ENCODE peak calls at places on chromosomes 16 and 17, in seven cellular contexts. One of them, this sample, is unnamed.

GRCh38 chr16:56241596-56241995 is 50.3 kb downstream of the GNAO1 start:
- DNase-seq in choroid plexus epithelial cell: no peak
- DNase-seq in GM06990: no peak
- DNase-seq in Caco-2: no peak
- DNase-seq in AG10803: no peak
- DNase-seq in mesendoderm: no peak
- DNase-seq in A549: no peak
- DNase-seq in this sample: peak

GRCh38 chr17:4715071-4715749 is 4.8 kb downstream of the ARRB2 start:
- DNase-seq in mesendoderm: no peak
- DNase-seq in GM06990: no peak
- DNase-seq in A549: no peak
- DNase-seq in choroid plexus epithelial cell: no peak
- DNase-seq in Caco-2: no peak
- DNase-seq in AG10803: no peak
- DNase-seq in this sample: no peak

GRCh38 chr16:57264381-57264780 is 19.3 kb downstream of the ARL2BP start:
- DNase-seq in Caco-2: no peak
- DNase-seq in GM06990: no peak
- DNase-seq in choroid plexus epithelial cell: no peak
- DNase-seq in AG10803: no peak
- DNase-seq in mesendoderm: no peak
- DNase-seq in A549: no peak
- DNase-seq in this sample: no peak

GRCh38 chr16:46607529-46607928 is 13.7 kb downstream of the SHCBP1 start:
- DNase-seq in A549: peak
- DNase-seq in choroid plexus epithelial cell: peak
- DNase-seq in mesendoderm: peak
- DNase-seq in GM06990: no peak
- DNase-seq in Caco-2: no peak
- DNase-seq in AG10803: peak
- DNase-seq in this sample: no peak

GRCh38 chr16:73212431-73212830 is 164.5 kb upstream of the ZFHX3 start:
- DNase-seq in A549: no peak
- DNase-seq in choroid plexus epithelial cell: no peak
- DNase-seq in mesendoderm: no peak
- DNase-seq in Caco-2: no peak
- DNase-seq in GM06990: no peak
- DNase-seq in AG10803: no peak
- DNase-seq in this sample: no peak

GRCh38 chr16:47848481-47849109 is 307.2 kb downstream of the ABCC12 start:
- DNase-seq in choroid plexus epithelial cell: peak
- DNase-seq in mesendoderm: peak
- DNase-seq in A549: no peak
- DNase-seq in AG10803: peak
- DNase-seq in Caco-2: no peak
- DNase-seq in GM06990: no peak
- DNase-seq in this sample: no peak

GRCh38 chr16:67940436-67941089 is 3.4 kb downstream of the LCAT start:
- DNase-seq in GM06990: no peak
- DNase-seq in mesendoderm: no peak
- DNase-seq in choroid plexus epithelial cell: no peak
- DNase-seq in A549: no peak
- DNase-seq in AG10803: no peak
- DNase-seq in Caco-2: no peak
- DNase-seq in this sample: no peak

GRCh38 chr16:30565526-30565925 is 6.0 kb downstream of the ZNF688 start:
- DNase-seq in Caco-2: no peak
- DNase-seq in choroid plexus epithelial cell: no peak
- DNase-seq in GM06990: no peak
- DNase-seq in A549: no peak
- DNase-seq in mesendoderm: no peak
- DNase-seq in AG10803: no peak
- DNase-seq in this sample: no peak

GRCh38 chr16:30350134-30350871 is 4.8 kb downstream of the CD2BP2 start:
- DNase-seq in AG10803: no peak
- DNase-seq in GM06990: peak
- DNase-seq in Caco-2: no peak
- DNase-seq in choroid plexus epithelial cell: no peak
- DNase-seq in A549: no peak
- DNase-seq in mesendoderm: no peak
- DNase-seq in this sample: no peak

GRCh38 chr17:79814966-79815835 is 18.3 kb upstream of the CBX8 start:
- DNase-seq in mesendoderm: no peak
- DNase-seq in GM06990: no peak
- DNase-seq in A549: no peak
- DNase-seq in AG10803: peak
- DNase-seq in choroid plexus epithelial cell: no peak
- DNase-seq in Caco-2: no peak
- DNase-seq in this sample: peak

GRCh38 chr16:72025404-72026114 is 17.0 kb downstream of the DHODH start:
- DNase-seq in A549: no peak
- DNase-seq in GM06990: no peak
- DNase-seq in Caco-2: no peak
- DNase-seq in mesendoderm: no peak
- DNase-seq in AG10803: no peak
- DNase-seq in choroid plexus epithelial cell: no peak
- DNase-seq in this sample: no peak

GRCh38 chr17:37742114-37742761 is 2.6 kb downstream of the HNF1B start:
- DNase-seq in GM06990: peak
- DNase-seq in mesendoderm: peak
- DNase-seq in AG10803: no peak
- DNase-seq in A549: peak
- DNase-seq in Caco-2: peak
- DNase-seq in choroid plexus epithelial cell: no peak
- DNase-seq in this sample: no peak

GRCh38 chr17:17750881-17751280 is 69.6 kb downstream of the RAI1 start:
- DNase-seq in choroid plexus epithelial cell: no peak
- DNase-seq in Caco-2: no peak
- DNase-seq in A549: no peak
- DNase-seq in GM06990: peak
- DNase-seq in mesendoderm: no peak
- DNase-seq in AG10803: no peak
- DNase-seq in this sample: no peak

GRCh38 chr17:16448490-16448889 is 33.1 kb downstream of the TRPV2 start:
- DNase-seq in AG10803: no peak
- DNase-seq in choroid plexus epithelial cell: no peak
- DNase-seq in GM06990: no peak
- DNase-seq in Caco-2: no peak
- DNase-seq in A549: no peak
- DNase-seq in mesendoderm: no peak
- DNase-seq in this sample: no peak

GRCh38 chr17:62892870-62893338 is 73.1 kb upstream of the TANC2 start:
- DNase-seq in AG10803: peak
- DNase-seq in Caco-2: no peak
- DNase-seq in GM06990: no peak
- DNase-seq in mesendoderm: peak
- DNase-seq in choroid plexus epithelial cell: peak
- DNase-seq in A549: peak
- DNase-seq in this sample: peak

GRCh38 chr17:62895650-62896301 is 70.3 kb upstream of the TANC2 start:
- DNase-seq in A549: no peak
- DNase-seq in Caco-2: no peak
- DNase-seq in AG10803: no peak
- DNase-seq in choroid plexus epithelial cell: no peak
- DNase-seq in GM06990: no peak
- DNase-seq in mesendoderm: peak
- DNase-seq in this sample: peak

GRCh38 chr17:62895256-62895649 is 70.8 kb upstream of the TANC2 start:
- DNase-seq in mesendoderm: no peak
- DNase-seq in choroid plexus epithelial cell: no peak
- DNase-seq in AG10803: no peak
- DNase-seq in Caco-2: no peak
- DNase-seq in GM06990: no peak
- DNase-seq in A549: no peak
- DNase-seq in this sample: no peak

GRCh38 chr17:62891659-62892058 is 74.4 kb upstream of the TANC2 start:
- DNase-seq in GM06990: no peak
- DNase-seq in A549: no peak
- DNase-seq in AG10803: no peak
- DNase-seq in mesendoderm: no peak
- DNase-seq in Caco-2: no peak
- DNase-seq in choroid plexus epithelial cell: no peak
- DNase-seq in this sample: no peak

DNA sequence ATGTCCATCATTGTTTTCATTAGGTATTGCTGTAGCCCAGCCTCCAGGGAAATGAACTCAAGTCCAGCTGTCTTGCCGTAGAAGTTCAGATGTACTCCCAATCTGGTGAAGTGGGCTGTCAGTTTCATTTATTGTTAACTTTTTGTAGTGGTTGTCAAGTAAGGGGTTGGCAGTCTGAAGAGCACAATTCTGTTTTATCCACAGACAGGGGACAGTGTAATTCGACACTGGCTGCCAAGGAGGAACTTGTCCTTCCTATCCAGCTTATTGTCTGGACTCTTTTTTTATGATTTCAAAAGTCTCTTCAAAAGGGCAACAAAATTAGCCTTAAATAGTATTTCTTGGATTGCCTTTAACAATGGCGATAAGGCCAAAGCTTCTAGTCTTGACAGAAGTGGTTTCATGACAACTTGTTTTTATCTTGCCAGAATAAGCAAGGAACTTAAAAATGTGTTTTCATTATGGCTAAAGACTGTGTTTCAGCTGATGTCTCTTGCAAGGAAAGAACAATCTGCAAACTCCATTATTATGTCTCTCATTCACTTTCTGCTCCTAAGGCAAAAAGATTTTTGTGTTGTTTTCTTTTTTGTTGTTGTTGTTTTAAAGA is 73.9 kb upstream of the TANC2 start:
- DNase-seq in A549: no peak
- DNase-seq in AG10803: no peak
- DNase-seq in GM06990: no peak
- DNase-seq in choroid plexus epithelial cell: no peak
- DNase-seq in Caco-2: no peak
- DNase-seq in mesendoderm: no peak
- DNase-seq in this sample: no peak
- H3K4me3 ChIP-seq in A549: no peak
- H3K4me3 ChIP-seq in AG10803: no peak
- H3K4me3 ChIP-seq in GM06990: no peak
- H3K4me3 ChIP-seq in choroid plexus epithelial cell: no peak
- H3K4me3 ChIP-seq in Caco-2: no peak
- H3K4me3 ChIP-seq in mesendoderm: no peak
- H3K4me3 ChIP-seq in this sample: no peak

GRCh38 chr16:85945424-85945751 is 46.4 kb downstream of the IRF8 start:
- DNase-seq in AG10803: no peak
- DNase-seq in mesendoderm: no peak
- DNase-seq in Caco-2: no peak
- DNase-seq in A549: no peak
- DNase-seq in choroid plexus epithelial cell: no peak
- DNase-seq in GM06990: no peak
- DNase-seq in this sample: no peak
- H3K4me3 ChIP-seq in AG10803: no peak
- H3K4me3 ChIP-seq in mesendoderm: no peak
- H3K4me3 ChIP-seq in Caco-2: no peak
- H3K4me3 ChIP-seq in A549: no peak
- H3K4me3 ChIP-seq in choroid plexus epithelial cell: no peak
- H3K4me3 ChIP-seq in GM06990: peak
- H3K4me3 ChIP-seq in this sample: no peak

DNA sequence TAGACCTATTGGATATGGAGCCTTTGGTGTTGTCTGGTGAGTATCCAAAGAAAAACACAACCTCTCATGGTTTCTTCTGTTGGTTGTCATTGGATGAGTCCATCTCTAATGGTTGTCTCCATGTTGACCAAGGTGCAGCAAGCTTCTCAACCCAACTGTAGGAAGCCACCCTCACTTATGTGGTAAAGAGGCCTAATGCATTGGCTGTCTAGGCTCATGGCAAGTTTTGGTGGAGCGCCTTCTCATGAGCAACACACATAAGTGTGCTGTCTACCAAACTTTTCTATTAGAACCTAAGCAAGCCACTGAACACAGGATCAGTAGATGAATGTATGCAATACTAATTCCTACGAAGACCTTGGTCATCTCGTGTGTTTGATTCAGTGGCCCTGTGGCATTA is 819 bp downstream of the NLK start:
- DNase-seq in AG10803: no peak
- DNase-seq in Caco-2: no peak
- DNase-seq in mesendoderm: no peak
- DNase-seq in choroid plexus epithelial cell: no peak
- DNase-seq in GM06990: no peak
- DNase-seq in A549: no peak
- DNase-seq in this sample: no peak
- H3K4me3 ChIP-seq in AG10803: peak
- H3K4me3 ChIP-seq in Caco-2: peak
- H3K4me3 ChIP-seq in mesendoderm: no peak
- H3K4me3 ChIP-seq in choroid plexus epithelial cell: no peak
- H3K4me3 ChIP-seq in GM06990: peak
- H3K4me3 ChIP-seq in A549: no peak
- H3K4me3 ChIP-seq in this sample: peak

GRCh38 chr17:42880776-42881175 is 19.8 kb upstream of the G6PC1 start:
- DNase-seq in mesendoderm: no peak
- DNase-seq in AG10803: no peak
- DNase-seq in choroid plexus epithelial cell: no peak
- DNase-seq in GM06990: no peak
- DNase-seq in Caco-2: no peak
- DNase-seq in A549: no peak
- DNase-seq in this sample: no peak

GRCh38 chr17:42879596-42879985 is 21.0 kb upstream of the G6PC1 start:
- DNase-seq in choroid plexus epithelial cell: peak
- DNase-seq in A549: no peak
- DNase-seq in mesendoderm: no peak
- DNase-seq in Caco-2: no peak
- DNase-seq in GM06990: no peak
- DNase-seq in AG10803: peak
- DNase-seq in this sample: no peak

GRCh38 chr17:42878123-42878880 is 22.3 kb upstream of the G6PC1 start:
- DNase-seq in choroid plexus epithelial cell: peak
- DNase-seq in Caco-2: peak
- DNase-seq in GM06990: no peak
- DNase-seq in AG10803: no peak
- DNase-seq in mesendoderm: peak
- DNase-seq in A549: peak
- DNase-seq in this sample: peak

GRCh38 chr17:42877037-42877436 is 23.6 kb upstream of the G6PC1 start:
- DNase-seq in GM06990: no peak
- DNase-seq in choroid plexus epithelial cell: no peak
- DNase-seq in AG10803: no peak
- DNase-seq in mesendoderm: no peak
- DNase-seq in A549: no peak
- DNase-seq in Caco-2: no peak
- DNase-seq in this sample: no peak

DNA sequence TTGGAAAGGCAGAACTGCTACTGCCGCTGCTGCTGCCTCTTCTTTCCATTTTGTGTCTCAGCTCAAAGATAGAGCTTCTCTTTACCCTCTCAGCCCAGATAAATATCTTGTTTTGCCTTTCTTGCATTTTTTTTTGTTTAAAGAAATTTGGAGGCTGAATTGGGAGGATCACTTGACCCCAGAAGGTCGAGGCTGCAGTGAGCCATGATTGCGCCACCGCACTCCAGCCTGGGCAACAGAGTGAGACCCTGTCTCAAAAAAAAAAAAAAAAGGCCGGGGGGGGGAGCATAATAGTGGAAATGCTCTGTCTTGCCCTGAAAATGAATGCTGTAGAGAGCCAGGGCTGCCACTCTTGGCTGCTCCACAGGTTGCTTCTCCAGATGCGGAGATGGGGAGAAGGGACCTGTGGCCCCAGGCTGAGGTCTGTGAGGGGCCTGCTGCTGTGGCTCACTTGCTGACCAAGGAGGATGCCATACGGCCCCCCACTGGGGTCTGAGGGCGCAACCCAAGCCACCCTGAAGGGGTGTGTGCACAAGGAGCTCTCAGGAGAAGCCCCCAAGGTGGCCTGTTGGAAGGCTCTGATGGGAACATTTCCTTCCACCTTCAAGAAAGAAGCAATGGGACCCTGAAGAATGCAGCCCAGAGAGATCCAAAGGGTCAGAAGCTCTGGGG is 21.5 kb upstream of the G6PC1 start:
- DNase-seq in AG10803: no peak
- DNase-seq in A549: no peak
- DNase-seq in GM06990: no peak
- DNase-seq in choroid plexus epithelial cell: no peak
- DNase-seq in mesendoderm: no peak
- DNase-seq in Caco-2: no peak
- DNase-seq in this sample: no peak
- H3K4me3 ChIP-seq in AG10803: no peak
- H3K4me3 ChIP-seq in A549: no peak
- H3K4me3 ChIP-seq in GM06990: no peak
- H3K4me3 ChIP-seq in choroid plexus epithelial cell: no peak
- H3K4me3 ChIP-seq in mesendoderm: no peak
- H3K4me3 ChIP-seq in Caco-2: no peak
- H3K4me3 ChIP-seq in this sample: no peak